ENCODE peak calls at places on chromosomes 1 and 21, in nine cellular contexts. One of them, this sample, is unnamed.

GRCh38 chr1:167330601-167331293 is 110.1 kb downstream of the POU2F1 start:
- DNase-seq in transverse colon: no peak
- DNase-seq in choroid plexus epithelial cell: no peak
- DNase-seq in Peyer's patch: no peak
- DNase-seq in AG04450: no peak
- DNase-seq in PC-9: no peak
- DNase-seq in ascending aorta: no peak
- DNase-seq in left lung: no peak
- DNase-seq in heart right ventricle: no peak
- DNase-seq in this sample: no peak

GRCh38 chr1:183568176-183569041 is 21.9 kb downstream of the NCF2 start:
- DNase-seq in PC-9: no peak
- DNase-seq in heart right ventricle: peak
- DNase-seq in left lung: peak
- DNase-seq in AG04450: no peak
- DNase-seq in transverse colon: peak
- DNase-seq in ascending aorta: peak
- DNase-seq in Peyer's patch: no peak
- DNase-seq in choroid plexus epithelial cell: no peak
- DNase-seq in this sample: no peak

GRCh38 chr1:55444660-55445059 is 229.5 kb upstream of the USP24 start:
- DNase-seq in PC-9: no peak
- DNase-seq in transverse colon: no peak
- DNase-seq in left lung: no peak
- DNase-seq in choroid plexus epithelial cell: no peak
- DNase-seq in AG04450: no peak
- DNase-seq in ascending aorta: no peak
- DNase-seq in Peyer's patch: no peak
- DNase-seq in heart right ventricle: no peak
- DNase-seq in this sample: no peak

GRCh38 chr21:41779659-41780058 is 12.8 kb upstream of the RIPK4 start:
- DNase-seq in ascending aorta: no peak
- DNase-seq in PC-9: no peak
- DNase-seq in left lung: no peak
- DNase-seq in AG04450: no peak
- DNase-seq in Peyer's patch: no peak
- DNase-seq in heart right ventricle: no peak
- DNase-seq in transverse colon: no peak
- DNase-seq in choroid plexus epithelial cell: no peak
- DNase-seq in this sample: no peak

GRCh38 chr1:21663251-21663950 is 5.8 kb downstream of the RAP1GAP start:
- DNase-seq in choroid plexus epithelial cell: no peak
- DNase-seq in left lung: no peak
- DNase-seq in heart right ventricle: peak
- DNase-seq in Peyer's patch: peak
- DNase-seq in AG04450: no peak
- DNase-seq in transverse colon: no peak
- DNase-seq in PC-9: no peak
- DNase-seq in ascending aorta: no peak
- DNase-seq in this sample: no peak

GRCh38 chr1:205597691-205598314 is 34.0 kb downstream of the ELK4 start:
- DNase-seq in left lung: no peak
- DNase-seq in AG04450: no peak
- DNase-seq in Peyer's patch: peak
- DNase-seq in PC-9: no peak
- DNase-seq in choroid plexus epithelial cell: no peak
- DNase-seq in heart right ventricle: peak
- DNase-seq in transverse colon: no peak
- DNase-seq in ascending aorta: no peak
- DNase-seq in this sample: no peak

GRCh38 chr1:170445096-170445495 is 86.9 kb upstream of the GORAB start:
- DNase-seq in PC-9: no peak
- DNase-seq in ascending aorta: no peak
- DNase-seq in choroid plexus epithelial cell: peak
- DNase-seq in AG04450: peak
- DNase-seq in heart right ventricle: no peak
- DNase-seq in Peyer's patch: no peak
- DNase-seq in transverse colon: no peak
- DNase-seq in left lung: no peak
- DNase-seq in this sample: no peak

GRCh38 chr21:43343992-43344886 is 82.7 kb downstream of the SIK1 start:
- DNase-seq in transverse colon: no peak
- DNase-seq in Peyer's patch: no peak
- DNase-seq in PC-9: no peak
- DNase-seq in left lung: peak
- DNase-seq in heart right ventricle: no peak
- DNase-seq in ascending aorta: no peak
- DNase-seq in choroid plexus epithelial cell: peak
- DNase-seq in AG04450: no peak
- DNase-seq in this sample: peak

GRCh38 chr1:222065234-222065633 is 323.3 kb upstream of the DUSP10 start:
- DNase-seq in AG04450: no peak
- DNase-seq in left lung: no peak
- DNase-seq in choroid plexus epithelial cell: no peak
- DNase-seq in heart right ventricle: no peak
- DNase-seq in Peyer's patch: no peak
- DNase-seq in transverse colon: no peak
- DNase-seq in ascending aorta: no peak
- DNase-seq in PC-9: no peak
- DNase-seq in this sample: no peak

GRCh38 chr1:221309711-221310110 is 430.5 kb downstream of the HLX start:
- DNase-seq in ascending aorta: no peak
- DNase-seq in AG04450: no peak
- DNase-seq in PC-9: no peak
- DNase-seq in transverse colon: no peak
- DNase-seq in choroid plexus epithelial cell: no peak
- DNase-seq in Peyer's patch: no peak
- DNase-seq in left lung: no peak
- DNase-seq in heart right ventricle: no peak
- DNase-seq in this sample: no peak

GRCh38 chr1:64829411-64830033 is 84.6 kb downstream of the RAVER2 start:
- DNase-seq in left lung: no peak
- DNase-seq in AG04450: no peak
- DNase-seq in choroid plexus epithelial cell: no peak
- DNase-seq in ascending aorta: no peak
- DNase-seq in transverse colon: no peak
- DNase-seq in heart right ventricle: no peak
- DNase-seq in PC-9: no peak
- DNase-seq in Peyer's patch: no peak
- DNase-seq in this sample: no peak

GRCh38 chr1:245258271-245258920 is 103.6 kb downstream of the KIF26B start:
- DNase-seq in ascending aorta: no peak
- DNase-seq in AG04450: no peak
- DNase-seq in PC-9: no peak
- DNase-seq in Peyer's patch: no peak
- DNase-seq in left lung: peak
- DNase-seq in heart right ventricle: no peak
- DNase-seq in choroid plexus epithelial cell: no peak
- DNase-seq in transverse colon: peak
- DNase-seq in this sample: peak

GRCh38 chr1:115063238-115063901 is 25.9 kb downstream of the TSPAN2 start:
- DNase-seq in choroid plexus epithelial cell: no peak
- DNase-seq in PC-9: peak
- DNase-seq in transverse colon: no peak
- DNase-seq in ascending aorta: no peak
- DNase-seq in left lung: no peak
- DNase-seq in AG04450: no peak
- DNase-seq in heart right ventricle: no peak
- DNase-seq in Peyer's patch: no peak
- DNase-seq in this sample: no peak

GRCh38 chr1:25194576-25195020 is 37.7 kb downstream of the SYF2 start:
- DNase-seq in Peyer's patch: peak
- DNase-seq in transverse colon: no peak
- DNase-seq in left lung: no peak
- DNase-seq in AG04450: no peak
- DNase-seq in PC-9: no peak
- DNase-seq in choroid plexus epithelial cell: no peak
- DNase-seq in heart right ventricle: no peak
- DNase-seq in ascending aorta: no peak
- DNase-seq in this sample: no peak

GRCh38 chr1:119742193-119742592 is 26.5 kb downstream of the HMGCS2 start:
- DNase-seq in AG04450: no peak
- DNase-seq in heart right ventricle: peak
- DNase-seq in left lung: no peak
- DNase-seq in transverse colon: no peak
- DNase-seq in choroid plexus epithelial cell: no peak
- DNase-seq in ascending aorta: no peak
- DNase-seq in Peyer's patch: no peak
- DNase-seq in PC-9: no peak
- DNase-seq in this sample: no peak

GRCh38 chr1:37620707-37621106 is 14.0 kb downstream of the RSPO1 start:
- DNase-seq in heart right ventricle: no peak
- DNase-seq in AG04450: no peak
- DNase-seq in choroid plexus epithelial cell: no peak
- DNase-seq in left lung: no peak
- DNase-seq in Peyer's patch: no peak
- DNase-seq in transverse colon: no peak
- DNase-seq in ascending aorta: no peak
- DNase-seq in PC-9: no peak
- DNase-seq in this sample: no peak

GRCh38 chr1:175192630-175193338 is at the start of gene KIAA0040:
- DNase-seq in PC-9: peak
- DNase-seq in AG04450: no peak
- DNase-seq in Peyer's patch: peak
- DNase-seq in left lung: peak
- DNase-seq in heart right ventricle: peak
- DNase-seq in ascending aorta: peak
- DNase-seq in transverse colon: peak
- DNase-seq in choroid plexus epithelial cell: no peak
- DNase-seq in this sample: peak

GRCh38 chr1:16068356-16069270 is 4.8 kb downstream of the FAM131C start:
- DNase-seq in choroid plexus epithelial cell: no peak
- DNase-seq in PC-9: no peak
- DNase-seq in ascending aorta: no peak
- DNase-seq in transverse colon: no peak
- DNase-seq in left lung: no peak
- DNase-seq in heart right ventricle: peak
- DNase-seq in Peyer's patch: no peak
- DNase-seq in AG04450: no peak
- DNase-seq in this sample: no peak

GRCh38 chr1:67824771-67825170 is 8.5 kb downstream of the GNG12 start:
- DNase-seq in ascending aorta: no peak
- DNase-seq in choroid plexus epithelial cell: no peak
- DNase-seq in transverse colon: peak
- DNase-seq in AG04450: no peak
- DNase-seq in left lung: no peak
- DNase-seq in Peyer's patch: peak
- DNase-seq in heart right ventricle: no peak
- DNase-seq in PC-9: no peak
- DNase-seq in this sample: no peak

GRCh38 chr1:203628997-203629508 is 2.4 kb downstream of the ATP2B4 start:
- DNase-seq in Peyer's patch: no peak
- DNase-seq in left lung: no peak
- DNase-seq in PC-9: no peak
- DNase-seq in heart right ventricle: no peak
- DNase-seq in ascending aorta: no peak
- DNase-seq in transverse colon: no peak
- DNase-seq in AG04450: no peak
- DNase-seq in choroid plexus epithelial cell: no peak
- DNase-seq in this sample: no peak

GRCh38 chr1:203628185-203628996 is 1.8 kb downstream of the ATP2B4 start:
- DNase-seq in heart right ventricle: peak
- DNase-seq in transverse colon: peak
- DNase-seq in AG04450: no peak
- DNase-seq in choroid plexus epithelial cell: peak
- DNase-seq in ascending aorta: no peak
- DNase-seq in PC-9: peak
- DNase-seq in Peyer's patch: peak
- DNase-seq in left lung: peak
- DNase-seq in this sample: no peak

GRCh38 chr1:203631349-203631748 is 4.7 kb downstream of the ATP2B4 start:
- DNase-seq in choroid plexus epithelial cell: no peak
- DNase-seq in transverse colon: no peak
- DNase-seq in AG04450: no peak
- DNase-seq in heart right ventricle: no peak
- DNase-seq in ascending aorta: no peak
- DNase-seq in Peyer's patch: no peak
- DNase-seq in left lung: no peak
- DNase-seq in PC-9: no peak
- DNase-seq in this sample: no peak

GRCh38 chr1:203630697-203631096 is 4.1 kb downstream of the ATP2B4 start:
- DNase-seq in Peyer's patch: no peak
- DNase-seq in AG04450: no peak
- DNase-seq in left lung: no peak
- DNase-seq in transverse colon: no peak
- DNase-seq in PC-9: no peak
- DNase-seq in heart right ventricle: peak
- DNase-seq in ascending aorta: no peak
- DNase-seq in choroid plexus epithelial cell: no peak
- DNase-seq in this sample: no peak

GRCh38 chr1:203629509-203630082 is 3.0 kb downstream of the ATP2B4 start:
- DNase-seq in transverse colon: peak
- DNase-seq in Peyer's patch: peak
- DNase-seq in left lung: peak
- DNase-seq in choroid plexus epithelial cell: peak
- DNase-seq in PC-9: no peak
- DNase-seq in ascending aorta: no peak
- DNase-seq in heart right ventricle: peak
- DNase-seq in AG04450: no peak
- DNase-seq in this sample: peak
- H3K4me3 ChIP-seq in transverse colon: peak
- H3K4me3 ChIP-seq in Peyer's patch: peak
- H3K4me3 ChIP-seq in left lung: peak
- H3K4me3 ChIP-seq in choroid plexus epithelial cell: peak
- H3K4me3 ChIP-seq in PC-9: peak
- H3K4me3 ChIP-seq in ascending aorta: peak
- H3K4me3 ChIP-seq in heart right ventricle: peak
- H3K4me3 ChIP-seq in AG04450: peak
- H3K4me3 ChIP-seq in this sample: peak

GRCh38 chr21:33386222-33386784 is 16.9 kb upstream of the IFNGR2 start:
- DNase-seq in transverse colon: no peak
- DNase-seq in Peyer's patch: no peak
- DNase-seq in PC-9: no peak
- DNase-seq in AG04450: no peak
- DNase-seq in choroid plexus epithelial cell: no peak
- DNase-seq in ascending aorta: no peak
- DNase-seq in heart right ventricle: no peak
- DNase-seq in left lung: no peak
- DNase-seq in this sample: no peak
- TF ChIP-seq CTCF in transverse colon: no peak
- TF ChIP-seq CTCF in Peyer's patch: no peak
- TF ChIP-seq CTCF in PC-9: no peak
- TF ChIP-seq CTCF in AG04450: peak
- TF ChIP-seq CTCF in choroid plexus epithelial cell: peak
- TF ChIP-seq CTCF in ascending aorta: no peak
- TF ChIP-seq CTCF in heart right ventricle: no peak
- TF ChIP-seq CTCF in left lung: no peak
- TF ChIP-seq CTCF in this sample: no peak

GRCh38 chr1:31731049-31731565 is 27.3 kb upstream of the COL16A1 start:
- DNase-seq in AG04450: no peak
- DNase-seq in PC-9: no peak
- DNase-seq in ascending aorta: no peak
- DNase-seq in left lung: no peak
- DNase-seq in transverse colon: no peak
- DNase-seq in heart right ventricle: no peak
- DNase-seq in choroid plexus epithelial cell: no peak
- DNase-seq in Peyer's patch: no peak
- DNase-seq in this sample: no peak
- H3K4me3 ChIP-seq in AG04450: no peak
- H3K4me3 ChIP-seq in PC-9: no peak
- H3K4me3 ChIP-seq in ascending aorta: no peak
- H3K4me3 ChIP-seq in left lung: no peak
- H3K4me3 ChIP-seq in transverse colon: no peak
- H3K4me3 ChIP-seq in heart right ventricle: no peak
- H3K4me3 ChIP-seq in choroid plexus epithelial cell: no peak
- H3K4me3 ChIP-seq in Peyer's patch: no peak
- H3K4me3 ChIP-seq in this sample: no peak

GRCh38 chr1:8113257-8114220 is 87.4 kb upstream of the ERRFI1 start:
- DNase-seq in left lung: no peak
- DNase-seq in AG04450: no peak
- DNase-seq in heart right ventricle: no peak
- DNase-seq in Peyer's patch: no peak
- DNase-seq in choroid plexus epithelial cell: peak
- DNase-seq in PC-9: no peak
- DNase-seq in transverse colon: no peak
- DNase-seq in ascending aorta: no peak
- DNase-seq in this sample: no peak
- TF ChIP-seq CTCF in left lung: no peak
- TF ChIP-seq CTCF in AG04450: no peak
- TF ChIP-seq CTCF in heart right ventricle: no peak
- TF ChIP-seq CTCF in Peyer's patch: no peak
- TF ChIP-seq CTCF in choroid plexus epithelial cell: no peak
- TF ChIP-seq CTCF in PC-9: no peak
- TF ChIP-seq CTCF in transverse colon: no peak
- TF ChIP-seq CTCF in ascending aorta: no peak
- TF ChIP-seq CTCF in this sample: no peak